ENCODE peak calls at places on chromosomes 11 and 22, in four cellular contexts. Q is HCT116, A is H1, M is SK-N-SH. I is an unnamed sample.

GRCh38 chr22:31625661-31626426 is 36.2 kb downstream of the PISD start:
- DNase-seq in A (no peak), Q (no peak), M (no peak), I (no peak)

GRCh38 chr11:118928870-118929495 is 3.3 kb upstream of the BCL9L start:
- DNase-seq in M (peak), A (no peak), Q (no peak), I (peak)

GRCh38 chr11:96314326-96315050 is 28.5 kb downstream of the MAML2 start:
- DNase-seq in M (no peak), Q (peak), A (no peak), I (no peak)

GRCh38 chr11:9028591-9028990 is 24.8 kb upstream of the NRIP3 start:
- DNase-seq in Q (no peak), M (no peak), A (no peak), I (no peak)

GRCh38 chr22:43867839-43868652 is 5.7 kb upstream of the SULT4A1 start:
- DNase-seq in M (no peak), A (peak), Q (no peak), I (peak)

GRCh38 chr11:132520199-132520598 is 1012.1 kb downstream of the OPCML start:
- DNase-seq in M (no peak), A (no peak), Q (no peak), I (no peak)

GRCh38 chr11:126366064-126366822 is 10.8 kb downstream of the ST3GAL4 start:
- DNase-seq in M (no peak), A (no peak), Q (no peak), I (peak)

GRCh38 chr11:11435673-11436072 is 82.6 kb upstream of the CSNK2A3 start:
- DNase-seq in Q (no peak), M (no peak), A (no peak), I (no peak)

GRCh38 chr22:34243023-34243422 is 322.7 kb upstream of the LARGE1 start:
- DNase-seq in M (no peak), Q (no peak), A (no peak), I (no peak)

GRCh38 chr11:88535916-88536547 is 198.5 kb upstream of the CTSC start:
- DNase-seq in A (no peak), Q (peak), M (no peak), I (no peak)

GRCh38 chr11:122756417-122756816 is 81.9 kb upstream of the CRTAM start:
- DNase-seq in A (no peak), M (no peak), Q (no peak), I (no peak)

GRCh38 chr22:17779286-17780115 is 5.2 kb upstream of the BID start:
- DNase-seq in M (no peak), A (no peak), Q (no peak), I (no peak)

GRCh38 chr11:27158763-27159679 is 118.4 kb downstream of the BBOX1 start:
- DNase-seq in M (peak), Q (peak), A (peak), I (peak)

GRCh38 chr22:29072979-29073617 is at the start of gene KREMEN1:
- DNase-seq in M (no peak), A (no peak), Q (no peak), I (no peak)

GRCh38 chr22:25690798-25691197 is 51.2 kb upstream of the MYO18B start:
- DNase-seq in M (no peak), A (no peak), Q (no peak), I (no peak)

GRCh38 chr11:2718817-2719438 is 19.1 kb upstream of the KCNQ1OT1 start:
- DNase-seq in M (no peak), Q (no peak), A (no peak), I (no peak)

GRCh38 chr11:104610597-104610996 is 287.7 kb downstream of the CASP12 start:
- DNase-seq in A (no peak), M (no peak), Q (no peak), I (no peak)

GRCh38 chr11:103529217-103529684 is 420.0 kb downstream of the DYNC2H1 start:
- DNase-seq in Q (no peak), M (no peak), A (no peak), I (no peak)

GRCh38 chr11:17747131-17747955 is 12.8 kb downstream of the KCNC1 start:
- DNase-seq in M (no peak), A (no peak), Q (no peak), I (no peak)

GRCh38 chr22:25177226-25177625 is 22.4 kb upstream of the CRYBB3 start:
- DNase-seq in M (no peak), A (no peak), Q (no peak), I (no peak)

GRCh38 chr11:2419638-2420501 is 19.3 kb downstream of the TSSC4 start:
- DNase-seq in M (peak), Q (peak), A (no peak), I (peak)

GRCh38 chr11:9533736-9534473 is 39.6 kb upstream of the WEE1 start:
- DNase-seq in Q (no peak), A (no peak), M (no peak), I (no peak)

GRCh38 chr22:44191036-44191454 is 10.3 kb downstream of the PARVG start:
- DNase-seq in Q (no peak), M (no peak), A (no peak), I (no peak)

GRCh38 chr11:88972210-88972609 is 93.6 kb downstream of the GRM5 start:
- DNase-seq in M (no peak), A (no peak), Q (no peak), I (no peak)

GRCh38 chr11:75625970-75626691 is 42.7 kb downstream of the MAP6 start:
- DNase-seq in Q (no peak), A (no peak), M (no peak), I (no peak)

GRCh38 chr11:76140912-76141574 is 65.3 kb downstream of the WNT11 start:
- DNase-seq in A (no peak), M (no peak), Q (no peak), I (no peak)

GRCh38 chr11:29260939-29261705 is 755.7 kb downstream of the KCNA4 start:
- DNase-seq in A (no peak), Q (peak), M (no peak), I (peak)

GRCh38 chr11:133078591-133079179 is 453.6 kb downstream of the OPCML start:
- DNase-seq in Q (no peak), A (no peak), M (peak), I (peak)

GRCh38 chr11:95494856-95495255 is 263.9 kb upstream of the SESN3 start:
- DNase-seq in M (no peak), A (no peak), Q (no peak), I (no peak)

GRCh38 chr11:66676931-66677598 is 622 bp downstream of the RBM4B start:
- DNase-seq in M (no peak), Q (no peak), A (no peak), I (no peak)

GRCh38 chr11:69212121-69213110 is 56.7 kb downstream of the SMIM38 start:
- DNase-seq in Q (no peak), A (no peak), M (peak), I (no peak)

GRCh38 chr22:37545703-37546435 is 14.4 kb upstream of the CDC42EP1 start:
- DNase-seq in Q (no peak), M (no peak), A (peak), I (peak)

GRCh38 chr11:5600374-5600851 is 4.0 kb downstream of the TRIM6 start:
- DNase-seq in Q (peak), M (peak), A (peak), I (peak)

GRCh38 chr11:77813256-77813655 is 7.3 kb downstream of the RSF1 start:
- DNase-seq in Q (no peak), A (no peak), M (no peak), I (no peak)

GRCh38 chr22:30890689-30891442 is 77.7 kb downstream of the MORC2 start:
- DNase-seq in M (peak), Q (peak), A (no peak), I (peak)

GRCh38 chr22:25742918-25743708 is 1.1 kb downstream of the MYO18B start:
- DNase-seq in Q (no peak), A (no peak), M (no peak), I (no peak)

GRCh38 chr11:60872952-60873524 is 5.7 kb downstream of the ZP1 start:
- DNase-seq in A (no peak), Q (no peak), M (peak), I (no peak)

GRCh38 chr11:76206327-76207081 is at the start of gene WNT11:
- DNase-seq in A (no peak), Q (no peak), M (peak), I (peak)

DNA sequence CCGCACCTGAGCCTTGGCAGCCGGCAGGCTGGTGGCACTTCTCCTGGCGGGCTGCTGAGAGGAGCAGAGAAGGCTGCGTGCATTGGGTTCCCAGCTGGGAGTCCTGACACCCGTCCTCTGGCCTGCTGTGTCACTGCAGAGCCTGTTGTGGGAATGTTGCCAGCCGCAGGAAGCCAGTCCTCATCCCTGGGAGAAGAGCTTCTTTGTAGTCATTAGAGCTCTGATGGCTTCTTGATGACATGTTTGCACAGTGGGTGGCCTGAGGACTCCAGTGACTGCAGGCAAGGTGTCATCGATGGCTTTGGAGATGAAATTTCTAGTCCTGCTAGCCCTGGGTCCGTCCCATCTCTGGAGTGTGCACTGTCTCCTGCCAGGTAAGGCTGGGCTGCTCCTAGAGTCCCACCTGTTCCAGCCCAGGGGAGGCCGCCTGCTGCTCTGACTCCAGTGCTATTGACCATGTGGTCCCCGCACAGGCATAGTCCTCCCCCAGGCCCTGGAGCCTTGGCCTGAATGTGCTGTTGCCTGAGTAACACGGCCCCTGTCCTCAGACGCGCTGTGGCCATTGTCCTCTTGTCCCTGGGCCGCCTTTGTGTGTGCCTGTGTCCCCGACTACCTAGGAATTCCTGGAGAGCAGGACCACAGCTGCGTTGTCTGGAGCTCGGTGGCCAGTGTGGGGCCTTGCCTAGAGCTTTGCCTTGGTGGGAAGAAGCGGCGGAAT is 129.2 kb downstream of the CACNA1I start:
- DNase-seq in Q (no peak), M (no peak), A (no peak), I (no peak)
- TF ChIP-seq JUND in Q (no peak), M (no peak), A (no peak), I (no peak)

GRCh38 chr11:130522284-130522961 is 74.0 kb downstream of the ADAMTS15 start:
- DNase-seq in A (no peak), M (peak), Q (peak), I (no peak)
- TF ChIP-seq JUND in A (peak), M (peak), Q (peak), I (no peak)

GRCh38 chr11:19762266-19762665 is 49.6 kb downstream of the NAV2 start:
- DNase-seq in Q (no peak), A (no peak), M (no peak), I (no peak)

GRCh38 chr11:19751055-19751454 is 38.4 kb downstream of the NAV2 start:
- DNase-seq in M (no peak), Q (no peak), A (no peak), I (no peak)

GRCh38 chr11:19753451-19754041 is 40.9 kb downstream of the NAV2 start:
- DNase-seq in Q (no peak), M (no peak), A (no peak), I (no peak)

GRCh38 chr11:19759389-19759788 is 46.8 kb downstream of the NAV2 start:
- DNase-seq in M (no peak), Q (no peak), A (no peak), I (no peak)

GRCh38 chr11:19756675-19757475 is 44.2 kb downstream of the NAV2 start:
- DNase-seq in M (no peak), Q (no peak), A (no peak), I (no peak)
- TF ChIP-seq JUND in M (no peak), Q (no peak), A (no peak), I (no peak)

DNA sequence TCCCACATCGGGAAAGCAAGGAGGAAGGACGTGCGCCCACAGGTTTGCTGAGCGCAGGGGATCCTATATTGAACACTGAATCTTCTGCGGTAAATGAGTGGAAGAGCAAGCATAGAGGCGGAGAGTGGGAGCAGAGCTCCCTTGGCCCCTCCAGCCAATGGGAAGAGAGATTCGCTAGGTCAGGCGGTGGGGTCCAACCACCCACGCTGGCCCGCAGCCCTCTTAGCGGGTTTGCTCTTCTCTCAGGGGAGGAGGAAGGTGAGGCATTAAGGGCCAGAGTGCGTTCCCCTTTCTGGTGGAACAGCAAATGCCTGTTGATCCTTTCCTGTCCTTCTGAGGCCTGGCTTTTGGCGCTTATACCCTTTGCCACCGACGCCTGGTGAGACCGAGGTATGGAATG is 10.6 kb downstream of the NLRP14 start:
- DNase-seq in M (no peak), A (no peak), Q (no peak), I (no peak)
- TF ChIP-seq JUND in M (no peak), A (no peak), Q (no peak), I (no peak)

DNA sequence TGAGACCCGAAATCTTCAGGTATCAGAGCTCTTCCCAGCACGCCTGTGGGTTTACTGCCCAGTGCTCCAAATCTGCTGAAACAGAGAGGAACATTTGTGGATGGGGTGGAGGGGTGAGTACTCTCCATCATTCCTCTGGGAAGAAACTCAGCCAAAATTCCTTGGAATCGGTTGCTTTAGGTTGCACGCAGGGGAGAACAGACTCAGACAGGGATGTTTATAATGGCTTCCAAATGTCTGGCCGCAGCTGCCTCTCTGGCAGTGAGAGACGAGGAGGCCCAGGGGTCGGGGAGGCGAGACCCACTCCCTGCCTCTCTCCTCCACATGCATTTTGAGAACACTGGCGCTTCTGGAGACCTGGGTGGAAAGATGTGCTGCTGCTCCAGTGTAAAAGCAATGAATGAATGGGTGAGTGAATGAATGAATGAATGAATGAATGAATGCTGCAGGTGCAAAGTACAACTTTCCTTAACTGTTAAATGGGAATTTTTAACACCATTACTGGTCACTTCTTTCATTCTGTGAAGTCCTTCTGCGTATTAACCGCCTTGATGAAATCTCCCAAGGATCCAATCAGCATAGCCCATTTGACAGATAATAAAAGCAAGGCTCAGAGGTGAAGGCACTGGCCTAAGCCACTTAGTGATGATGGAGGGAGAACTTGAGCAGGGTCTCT is 437.4 kb downstream of the MIAT start:
- DNase-seq in Q (no peak), A (no peak), M (no peak), I (no peak)
- TF ChIP-seq JUND in Q (no peak), A (no peak), M (no peak), I (no peak)

GRCh38 chr11:64378335-64378884 is 19.4 kb downstream of the RPS6KA4 start:
- DNase-seq in Q (no peak), M (no peak), A (no peak), I (no peak)
- TF ChIP-seq JUND in Q (no peak), M (no peak), A (no peak), I (no peak)

GRCh38 chr22:46514592-46515207 is 22.7 kb downstream of the CELSR1 start:
- DNase-seq in A (no peak), M (no peak), Q (no peak), I (no peak)
- TF ChIP-seq JUND in A (no peak), M (no peak), Q (no peak), I (no peak)